ENCODE peak calls at places on chromosomes 5 and 9, in six cellular contexts. L is CD4-positive, alpha-beta T cell; C is Panc1; V is spleen; Y is Calu3; Q is GM12864. N is an unnamed sample.

GRCh38 chr9:106869458-106869857 is 6.5 kb downstream of the ZNF462 start:
- DNase-seq in Y (no peak), Q (no peak), C (no peak), L (no peak), V (no peak), N (no peak)

GRCh38 chr9:126389958-126390357 is 63.3 kb downstream of the MVB12B start:
- DNase-seq in C (no peak), L (no peak), Y (no peak), V (no peak), Q (no peak), N (no peak)

GRCh38 chr9:134381671-134382505 is 55.6 kb downstream of the RXRA start:
- DNase-seq in Y (no peak), V (peak; percentile 92), C (no peak), L (peak; percentile 16), Q (no peak), N (no peak)

GRCh38 chr9:129317179-129318011 is 139.3 kb upstream of the IER5L start:
- DNase-seq in Y (peak; percentile 53), V (peak; percentile 62), C (no peak), L (no peak), Q (no peak), N (peak; percentile 10)

GRCh38 chr5:68805427-68805826 is 288.4 kb upstream of the SLC30A5 start:
- DNase-seq in L (no peak), V (no peak), Y (no peak), C (no peak), Q (no peak), N (no peak)

GRCh38 chr5:52964138-52964537 is 25.0 kb upstream of the ITGA2 start:
- DNase-seq in L (no peak), C (no peak), Q (no peak), V (no peak), Y (no peak), N (no peak)

GRCh38 chr9:109311731-109312130 is 9.1 kb downstream of the EPB41L4B start:
- DNase-seq in Q (no peak), V (no peak), C (no peak), Y (no peak), L (no peak), N (no peak)

GRCh38 chr9:69292078-69292477 is 32.9 kb upstream of the ENTREP1 start:
- DNase-seq in V (no peak), L (no peak), Y (no peak), C (no peak), Q (no peak), N (no peak)

GRCh38 chr9:95940265-95940664 is 64.8 kb downstream of the ERCC6L2 start:
- DNase-seq in Q (no peak), V (no peak), L (no peak), C (no peak), Y (no peak), N (no peak)

GRCh38 chr9:95939472-95939871 is 64.0 kb downstream of the ERCC6L2 start:
- DNase-seq in V (no peak), Y (no peak), L (no peak), C (no peak), Q (no peak), N (no peak)

GRCh38 chr9:95936579-95937075 is 61.1 kb downstream of the ERCC6L2 start:
- DNase-seq in Q (no peak), C (no peak), L (no peak), Y (no peak), V (no peak), N (no peak)

GRCh38 chr9:95937131-95937530 is 61.6 kb downstream of the ERCC6L2 start:
- DNase-seq in V (no peak), Y (no peak), L (no peak), Q (no peak), C (no peak), N (no peak)

GRCh38 chr9:95938724-95939123 is 63.2 kb downstream of the ERCC6L2 start:
- DNase-seq in C (no peak), Q (no peak), V (no peak), Y (no peak), L (no peak), N (no peak)
- TF ChIP-seq CTCF in C (no peak), Q (no peak), V (no peak), Y (no peak), L (no peak), N (no peak)

DNA sequence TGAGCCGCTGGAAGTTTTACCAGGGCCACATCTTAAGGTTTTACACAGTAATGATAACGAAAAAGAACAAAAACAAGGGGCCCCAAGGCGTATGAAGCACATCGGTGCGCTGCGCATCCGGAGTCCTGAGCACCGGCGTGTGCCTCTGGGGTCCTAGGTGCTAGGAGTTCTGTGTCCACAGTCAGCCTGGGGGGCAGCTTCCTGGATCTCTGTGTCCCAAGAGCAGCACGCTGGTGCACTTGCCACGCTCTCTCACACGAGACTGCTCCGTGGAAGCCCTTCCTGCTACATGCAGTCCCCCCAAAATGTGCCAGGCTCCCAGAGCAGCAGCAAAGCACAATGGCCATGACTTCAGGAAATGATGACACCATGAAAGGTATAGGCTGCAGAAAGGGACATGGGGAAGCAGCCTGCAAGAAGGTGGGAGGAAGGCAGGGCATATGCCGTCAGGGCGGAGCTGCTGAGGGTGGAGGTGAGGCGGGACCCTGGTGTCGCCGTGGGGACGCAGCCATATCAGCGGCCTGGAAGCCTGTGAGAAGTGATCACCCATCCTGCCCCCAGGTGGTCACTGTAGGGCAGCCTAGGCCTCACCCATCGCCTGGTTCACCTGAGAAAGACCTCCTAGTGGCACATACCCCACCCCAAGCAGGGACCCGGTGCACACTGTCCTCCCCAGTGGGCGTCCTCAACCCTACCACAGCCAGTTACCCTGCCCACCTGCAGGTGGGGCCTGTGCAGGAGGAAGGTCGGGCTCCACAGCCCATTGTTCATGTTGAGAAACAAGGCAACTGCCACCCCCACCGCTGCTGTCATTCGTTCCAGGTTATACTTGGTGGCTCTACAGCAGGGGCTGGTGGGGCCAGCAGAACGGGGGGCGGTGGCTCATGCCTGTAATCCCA is 23.6 kb upstream of the SLC6A3 start:
- DNase-seq in Q (no peak), Y (no peak), L (no peak), V (peak; percentile 75), C (no peak), N (no peak)
- TF ChIP-seq CTCF in Q (peak; percentile 5), Y (no peak), L (peak; percentile 11), V (no peak), C (no peak), N (no peak)

GRCh38 chr5:15263942-15264341 is 236.0 kb upstream of the FBXL7 start:
- DNase-seq in Y (no peak), Q (no peak), V (no peak), C (no peak), L (no peak), N (no peak)

GRCh38 chr5:15266265-15266664 is 233.7 kb upstream of the FBXL7 start:
- DNase-seq in Y (no peak), Q (no peak), V (no peak), C (no peak), L (no peak), N (no peak)

GRCh38 chr5:15260347-15261278 is 239.4 kb upstream of the FBXL7 start:
- DNase-seq in Q (no peak), C (no peak), L (no peak), V (no peak), Y (no peak), N (no peak)

GRCh38 chr5:15263406-15263805 is 236.6 kb upstream of the FBXL7 start:
- DNase-seq in Y (no peak), V (no peak), C (no peak), L (no peak), Q (no peak), N (no peak)

GRCh38 chr5:15261279-15261668 is 238.7 kb upstream of the FBXL7 start:
- DNase-seq in L (no peak), C (no peak), Y (no peak), Q (no peak), V (no peak), N (no peak)
- TF ChIP-seq CTCF in L (no peak), C (no peak), Y (no peak), Q (no peak), V (no peak), N (no peak)

GRCh38 chr9:80948107-80948506 is 741.2 kb downstream of the TLE1 start:
- DNase-seq in Q (no peak), C (no peak), Y (no peak), L (no peak), V (no peak), N (no peak)
- TF ChIP-seq CTCF in Q (no peak), C (no peak), Y (no peak), L (no peak), V (no peak), N (no peak)

N was measured in activated B cell treated with CpG ODN at 0.5 μM for 24 hours.